ENCODE peak calls at places on chromosomes 11 and 22, in ten cellular contexts. One of them, this sample, is unnamed.

GRCh38 chr11:115585361-115586024 is 81.3 kb upstream of the CADM1 start:
- DNase-seq in neural crest cell: no peak
- DNase-seq in heart left ventricle: no peak
- DNase-seq in astrocyte of the spinal cord: no peak
- DNase-seq in progenitor cell of endocrine pancreas: no peak
- DNase-seq in AG09309: no peak
- DNase-seq in choroid plexus epithelial cell: no peak
- DNase-seq in kidney: no peak
- DNase-seq in hepatocyte: no peak
- DNase-seq in thoracic aorta: no peak
- DNase-seq in this sample: no peak

GRCh38 chr11:8031248-8032115 is 44.3 kb downstream of the EIF3F start:
- DNase-seq in neural crest cell: no peak
- DNase-seq in heart left ventricle: no peak
- DNase-seq in astrocyte of the spinal cord: no peak
- DNase-seq in progenitor cell of endocrine pancreas: no peak
- DNase-seq in AG09309: no peak
- DNase-seq in choroid plexus epithelial cell: no peak
- DNase-seq in kidney: no peak
- DNase-seq in hepatocyte: no peak
- DNase-seq in thoracic aorta: no peak
- DNase-seq in this sample: no peak

GRCh38 chr11:62921201-62921572 is at the start of gene CHRM1:
- DNase-seq in neural crest cell: no peak
- DNase-seq in heart left ventricle: no peak
- DNase-seq in astrocyte of the spinal cord: no peak
- DNase-seq in progenitor cell of endocrine pancreas: no peak
- DNase-seq in AG09309: no peak
- DNase-seq in choroid plexus epithelial cell: no peak
- DNase-seq in kidney: no peak
- DNase-seq in hepatocyte: no peak
- DNase-seq in thoracic aorta: no peak
- DNase-seq in this sample: no peak

GRCh38 chr11:2572491-2573239 is 127.1 kb downstream of the KCNQ1OT1 start:
- DNase-seq in neural crest cell: no peak
- DNase-seq in heart left ventricle: peak; percentile 11
- DNase-seq in astrocyte of the spinal cord: no peak
- DNase-seq in progenitor cell of endocrine pancreas: no peak
- DNase-seq in AG09309: no peak
- DNase-seq in choroid plexus epithelial cell: no peak
- DNase-seq in kidney: peak; percentile 51
- DNase-seq in hepatocyte: no peak
- DNase-seq in thoracic aorta: no peak
- DNase-seq in this sample: no peak

GRCh38 chr11:92667446-92668165 is 301.8 kb upstream of the MTNR1B start:
- DNase-seq in neural crest cell: peak; percentile 41
- DNase-seq in heart left ventricle: no peak
- DNase-seq in astrocyte of the spinal cord: no peak
- DNase-seq in progenitor cell of endocrine pancreas: no peak
- DNase-seq in AG09309: no peak
- DNase-seq in choroid plexus epithelial cell: no peak
- DNase-seq in kidney: no peak
- DNase-seq in hepatocyte: no peak
- DNase-seq in thoracic aorta: no peak
- DNase-seq in this sample: no peak

GRCh38 chr11:134976540-134976939 is 564.5 kb upstream of the B3GAT1 start:
- DNase-seq in neural crest cell: no peak
- DNase-seq in heart left ventricle: no peak
- DNase-seq in astrocyte of the spinal cord: no peak
- DNase-seq in progenitor cell of endocrine pancreas: no peak
- DNase-seq in AG09309: no peak
- DNase-seq in choroid plexus epithelial cell: no peak
- DNase-seq in kidney: no peak
- DNase-seq in hepatocyte: peak; percentile 19
- DNase-seq in thoracic aorta: no peak
- DNase-seq in this sample: no peak

GRCh38 chr22:44309137-44309536 is 3.6 kb downstream of the SHISAL1 start:
- DNase-seq in neural crest cell: no peak
- DNase-seq in heart left ventricle: peak; percentile 54
- DNase-seq in astrocyte of the spinal cord: peak; percentile 91
- DNase-seq in progenitor cell of endocrine pancreas: no peak
- DNase-seq in AG09309: peak; percentile 91
- DNase-seq in choroid plexus epithelial cell: peak; percentile 83
- DNase-seq in kidney: no peak
- DNase-seq in hepatocyte: peak; percentile 55
- DNase-seq in thoracic aorta: no peak
- DNase-seq in this sample: peak; percentile 94

GRCh38 chr11:19577391-19577831 is 135.2 kb upstream of the NAV2 start:
- DNase-seq in neural crest cell: no peak
- DNase-seq in heart left ventricle: peak; percentile 58
- DNase-seq in astrocyte of the spinal cord: no peak
- DNase-seq in progenitor cell of endocrine pancreas: no peak
- DNase-seq in AG09309: no peak
- DNase-seq in choroid plexus epithelial cell: peak; percentile 68
- DNase-seq in kidney: no peak
- DNase-seq in hepatocyte: no peak
- DNase-seq in thoracic aorta: no peak
- DNase-seq in this sample: peak; percentile 29

GRCh38 chr11:35567737-35568465 is 42.5 kb upstream of the PAMR1 start:
- DNase-seq in neural crest cell: no peak
- DNase-seq in heart left ventricle: no peak
- DNase-seq in astrocyte of the spinal cord: peak; percentile 19
- DNase-seq in progenitor cell of endocrine pancreas: no peak
- DNase-seq in AG09309: no peak
- DNase-seq in choroid plexus epithelial cell: no peak
- DNase-seq in kidney: no peak
- DNase-seq in hepatocyte: no peak
- DNase-seq in thoracic aorta: no peak
- DNase-seq in this sample: no peak

GRCh38 chr11:66277475-66278391 is at the start of gene CNIH2:
- DNase-seq in neural crest cell: peak; percentile 48
- DNase-seq in heart left ventricle: no peak
- DNase-seq in astrocyte of the spinal cord: no peak
- DNase-seq in progenitor cell of endocrine pancreas: no peak
- DNase-seq in AG09309: no peak
- DNase-seq in choroid plexus epithelial cell: no peak
- DNase-seq in kidney: no peak
- DNase-seq in hepatocyte: peak; percentile 68
- DNase-seq in thoracic aorta: no peak
- DNase-seq in this sample: no peak

GRCh38 chr11:67700548-67701262 is 26.3 kb upstream of the ALDH3B2 start:
- DNase-seq in neural crest cell: no peak
- DNase-seq in heart left ventricle: no peak
- DNase-seq in astrocyte of the spinal cord: no peak
- DNase-seq in progenitor cell of endocrine pancreas: no peak
- DNase-seq in AG09309: no peak
- DNase-seq in choroid plexus epithelial cell: no peak
- DNase-seq in kidney: no peak
- DNase-seq in hepatocyte: no peak
- DNase-seq in thoracic aorta: no peak
- DNase-seq in this sample: no peak

GRCh38 chr22:36287881-36288515 is 35.1 kb downstream of the APOL1 start:
- DNase-seq in neural crest cell: no peak
- DNase-seq in heart left ventricle: peak; percentile 25
- DNase-seq in astrocyte of the spinal cord: no peak
- DNase-seq in progenitor cell of endocrine pancreas: no peak
- DNase-seq in AG09309: no peak
- DNase-seq in choroid plexus epithelial cell: peak; percentile 44
- DNase-seq in kidney: peak; percentile 77
- DNase-seq in hepatocyte: no peak
- DNase-seq in thoracic aorta: no peak
- DNase-seq in this sample: peak; percentile 37

GRCh38 chr11:43941257-43941879 is 1.1 kb upstream of the C11orf96 start:
- DNase-seq in neural crest cell: no peak
- DNase-seq in heart left ventricle: no peak
- DNase-seq in astrocyte of the spinal cord: no peak
- DNase-seq in progenitor cell of endocrine pancreas: no peak
- DNase-seq in AG09309: no peak
- DNase-seq in choroid plexus epithelial cell: peak; percentile 63
- DNase-seq in kidney: no peak
- DNase-seq in hepatocyte: no peak
- DNase-seq in thoracic aorta: no peak
- DNase-seq in this sample: peak; percentile 31

GRCh38 chr11:63553759-63554158 is 9.4 kb downstream of the PLAAT2 start:
- DNase-seq in neural crest cell: no peak
- DNase-seq in heart left ventricle: no peak
- DNase-seq in astrocyte of the spinal cord: no peak
- DNase-seq in progenitor cell of endocrine pancreas: no peak
- DNase-seq in AG09309: no peak
- DNase-seq in choroid plexus epithelial cell: peak; percentile 50
- DNase-seq in kidney: no peak
- DNase-seq in hepatocyte: no peak
- DNase-seq in thoracic aorta: no peak
- DNase-seq in this sample: peak; percentile 54

GRCh38 chr11:132943737-132944556 is 588.4 kb downstream of the OPCML start:
- DNase-seq in neural crest cell: peak; percentile 23
- DNase-seq in heart left ventricle: no peak
- DNase-seq in astrocyte of the spinal cord: no peak
- DNase-seq in progenitor cell of endocrine pancreas: no peak
- DNase-seq in AG09309: no peak
- DNase-seq in choroid plexus epithelial cell: no peak
- DNase-seq in kidney: peak; percentile 72
- DNase-seq in hepatocyte: peak; percentile 26
- DNase-seq in thoracic aorta: no peak
- DNase-seq in this sample: no peak

GRCh38 chr22:41003041-41003440 is 51.9 kb downstream of the RBX1 start:
- DNase-seq in neural crest cell: no peak
- DNase-seq in heart left ventricle: no peak
- DNase-seq in astrocyte of the spinal cord: no peak
- DNase-seq in progenitor cell of endocrine pancreas: no peak
- DNase-seq in AG09309: no peak
- DNase-seq in choroid plexus epithelial cell: no peak
- DNase-seq in kidney: no peak
- DNase-seq in hepatocyte: peak; percentile 52
- DNase-seq in thoracic aorta: no peak
- DNase-seq in this sample: no peak
- TF ChIP-seq CTCF in neural crest cell: no peak
- TF ChIP-seq CTCF in heart left ventricle: no peak
- TF ChIP-seq CTCF in astrocyte of the spinal cord: no peak
- TF ChIP-seq CTCF in progenitor cell of endocrine pancreas: no peak
- TF ChIP-seq CTCF in AG09309: no peak
- TF ChIP-seq CTCF in choroid plexus epithelial cell: no peak
- TF ChIP-seq CTCF in kidney: no peak
- TF ChIP-seq CTCF in hepatocyte: no peak
- TF ChIP-seq CTCF in thoracic aorta: no peak
- TF ChIP-seq CTCF in this sample: no peak

DNA sequence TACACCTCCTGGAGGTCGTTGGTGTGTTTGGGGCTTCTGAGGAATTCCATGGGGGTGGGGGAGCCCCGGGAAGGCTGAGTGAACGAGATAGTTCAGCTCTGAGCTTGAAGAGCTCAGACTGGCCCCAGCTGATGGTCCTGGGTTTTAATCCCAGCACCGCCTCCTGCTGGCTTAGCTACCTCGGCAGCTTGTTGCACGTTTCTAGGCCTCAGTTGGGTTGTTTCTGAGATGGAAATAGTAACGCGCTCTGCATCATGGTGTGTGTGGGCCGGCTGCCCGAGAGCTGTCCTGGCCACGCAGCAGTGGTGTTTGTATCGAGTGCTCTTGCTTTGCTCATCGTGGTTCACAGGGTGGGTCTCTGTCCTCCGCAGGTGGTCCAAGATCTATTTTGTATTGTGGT is 37.4 kb downstream of the TPCN2 start:
- DNase-seq in neural crest cell: no peak
- DNase-seq in heart left ventricle: no peak
- DNase-seq in astrocyte of the spinal cord: no peak
- DNase-seq in progenitor cell of endocrine pancreas: no peak
- DNase-seq in AG09309: no peak
- DNase-seq in choroid plexus epithelial cell: no peak
- DNase-seq in kidney: no peak
- DNase-seq in hepatocyte: no peak
- DNase-seq in thoracic aorta: no peak
- DNase-seq in this sample: no peak
- TF ChIP-seq CTCF in neural crest cell: no peak
- TF ChIP-seq CTCF in heart left ventricle: no peak
- TF ChIP-seq CTCF in astrocyte of the spinal cord: peak; percentile 37
- TF ChIP-seq CTCF in progenitor cell of endocrine pancreas: no peak
- TF ChIP-seq CTCF in AG09309: no peak
- TF ChIP-seq CTCF in choroid plexus epithelial cell: peak; percentile 37
- TF ChIP-seq CTCF in kidney: no peak
- TF ChIP-seq CTCF in hepatocyte: no peak
- TF ChIP-seq CTCF in thoracic aorta: no peak
- TF ChIP-seq CTCF in this sample: no peak

DNA sequence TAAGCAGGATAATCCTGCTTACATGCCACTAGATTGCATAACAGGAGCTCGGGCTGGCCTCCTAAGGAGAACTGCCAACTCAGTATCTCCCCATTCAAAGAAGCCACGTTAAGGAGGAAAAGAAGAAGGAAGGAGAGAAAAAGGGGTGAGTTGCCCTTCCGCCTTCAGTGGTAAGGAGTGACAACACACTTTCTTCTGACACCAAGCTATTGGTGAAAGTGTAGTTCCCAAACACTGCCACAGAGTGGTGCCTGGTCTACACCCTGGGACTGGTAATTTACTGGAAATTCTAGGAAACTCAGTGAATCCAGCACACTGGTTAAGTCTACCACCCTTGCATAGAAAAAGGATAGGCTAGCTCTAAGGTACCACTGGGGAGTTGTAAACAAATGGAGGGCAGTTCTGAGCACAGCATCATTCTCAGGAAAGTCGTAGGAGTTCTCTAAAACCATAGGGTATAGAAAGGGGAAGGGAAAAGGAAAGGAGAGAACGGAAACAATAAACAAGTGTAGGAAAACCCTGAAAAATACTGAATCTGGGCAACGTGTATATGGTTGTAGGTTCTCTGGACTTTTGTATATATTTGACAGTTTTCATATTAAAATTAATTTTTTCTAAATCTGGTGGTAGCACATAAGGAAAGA is 58.2 kb downstream of the RRAS2 start:
- DNase-seq in neural crest cell: peak; percentile 39
- DNase-seq in heart left ventricle: peak; percentile 32
- DNase-seq in astrocyte of the spinal cord: peak; percentile 80
- DNase-seq in progenitor cell of endocrine pancreas: peak; percentile 27
- DNase-seq in AG09309: peak; percentile 51
- DNase-seq in choroid plexus epithelial cell: peak; percentile 88
- DNase-seq in kidney: no peak
- DNase-seq in hepatocyte: peak; percentile 70
- DNase-seq in thoracic aorta: peak; percentile 6
- DNase-seq in this sample: peak; percentile 89
- TF ChIP-seq CTCF in neural crest cell: peak; percentile 78
- TF ChIP-seq CTCF in heart left ventricle: peak; percentile 77
- TF ChIP-seq CTCF in astrocyte of the spinal cord: peak; percentile 87
- TF ChIP-seq CTCF in progenitor cell of endocrine pancreas: peak; percentile 69
- TF ChIP-seq CTCF in AG09309: peak; percentile 86
- TF ChIP-seq CTCF in choroid plexus epithelial cell: peak; percentile 93
- TF ChIP-seq CTCF in kidney: peak; percentile 90
- TF ChIP-seq CTCF in hepatocyte: peak; percentile 76
- TF ChIP-seq CTCF in thoracic aorta: peak; percentile 76
- TF ChIP-seq CTCF in this sample: peak; percentile 89

DNA sequence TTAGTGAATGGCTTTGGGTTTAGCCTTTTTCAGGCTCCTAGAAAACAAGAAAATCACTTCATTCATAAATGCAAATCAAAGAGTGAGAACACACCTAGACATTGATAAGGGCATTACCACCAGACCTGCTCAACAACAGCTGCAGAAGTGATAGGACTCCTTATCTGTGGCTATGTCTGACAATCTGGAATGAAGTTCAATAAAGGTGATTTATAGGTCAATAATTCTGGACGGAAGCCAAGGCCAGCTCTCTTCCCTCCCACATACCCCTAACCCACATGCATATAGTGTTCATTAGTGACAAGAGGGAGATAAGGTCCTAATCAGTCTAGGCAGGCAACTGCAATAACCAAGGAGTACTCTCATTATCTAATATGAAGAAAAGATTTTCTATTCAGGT is 111.3 kb downstream of the ETS1 start:
- DNase-seq in neural crest cell: no peak
- DNase-seq in heart left ventricle: no peak
- DNase-seq in astrocyte of the spinal cord: no peak
- DNase-seq in progenitor cell of endocrine pancreas: no peak
- DNase-seq in AG09309: no peak
- DNase-seq in choroid plexus epithelial cell: no peak
- DNase-seq in kidney: no peak
- DNase-seq in hepatocyte: no peak
- DNase-seq in thoracic aorta: no peak
- DNase-seq in this sample: no peak
- TF ChIP-seq CTCF in neural crest cell: no peak
- TF ChIP-seq CTCF in heart left ventricle: no peak
- TF ChIP-seq CTCF in astrocyte of the spinal cord: no peak
- TF ChIP-seq CTCF in progenitor cell of endocrine pancreas: no peak
- TF ChIP-seq CTCF in AG09309: no peak
- TF ChIP-seq CTCF in choroid plexus epithelial cell: no peak
- TF ChIP-seq CTCF in kidney: no peak
- TF ChIP-seq CTCF in hepatocyte: no peak
- TF ChIP-seq CTCF in thoracic aorta: no peak
- TF ChIP-seq CTCF in this sample: no peak